ENCODE peak calls at places on chromosomes 11 and 22, in four cellular contexts. One of them, this sample, is unnamed.

GRCh38 chr11:12897390-12897789 is 111.7 kb upstream of the RASSF10 start:
- DNase-seq in left ventricle myocardium inferior: peak; percentile 31
- DNase-seq in pancreas: no peak
- DNase-seq in A549: no peak
- DNase-seq in this sample: no peak

GRCh38 chr11:41997860-41998259 is 538.4 kb upstream of the LRRC4C start:
- DNase-seq in left ventricle myocardium inferior: no peak
- DNase-seq in pancreas: no peak
- DNase-seq in A549: no peak
- DNase-seq in this sample: no peak

GRCh38 chr11:40387240-40387980 is 1072.0 kb downstream of the LRRC4C start:
- DNase-seq in left ventricle myocardium inferior: no peak
- DNase-seq in pancreas: no peak
- DNase-seq in A549: no peak
- DNase-seq in this sample: no peak

GRCh38 chr11:60900673-60901404 is 5.5 kb downstream of the PRPF19 start:
- DNase-seq in left ventricle myocardium inferior: no peak
- DNase-seq in pancreas: no peak
- DNase-seq in A549: no peak
- DNase-seq in this sample: no peak

GRCh38 chr11:11155962-11156815 is 196.9 kb downstream of the CSNK2A3 start:
- DNase-seq in left ventricle myocardium inferior: no peak
- DNase-seq in pancreas: no peak
- DNase-seq in A549: peak; percentile 9
- DNase-seq in this sample: no peak

GRCh38 chr22:29702931-29703594 is 16.7 kb upstream of the CABP7 start:
- DNase-seq in left ventricle myocardium inferior: peak; percentile 33
- DNase-seq in pancreas: no peak
- DNase-seq in A549: no peak
- DNase-seq in this sample: peak; percentile 85

GRCh38 chr11:71463331-71464211 is 10.6 kb downstream of the NADSYN1 start:
- DNase-seq in left ventricle myocardium inferior: no peak
- DNase-seq in pancreas: no peak
- DNase-seq in A549: no peak
- DNase-seq in this sample: no peak

GRCh38 chr11:129300099-129300498 is 75.5 kb upstream of the BARX2 start:
- DNase-seq in left ventricle myocardium inferior: no peak
- DNase-seq in pancreas: no peak
- DNase-seq in A549: no peak
- DNase-seq in this sample: no peak

GRCh38 chr11:12235549-12235944 is 125.2 kb downstream of the MICAL2 start:
- DNase-seq in left ventricle myocardium inferior: no peak
- DNase-seq in pancreas: no peak
- DNase-seq in A549: peak; percentile 38
- DNase-seq in this sample: no peak

GRCh38 chr11:34890812-34891211 is 25.4 kb downstream of the APIP start:
- DNase-seq in left ventricle myocardium inferior: no peak
- DNase-seq in pancreas: no peak
- DNase-seq in A549: peak; percentile 68
- DNase-seq in this sample: no peak

GRCh38 chr11:64357446-64357845 is 1.5 kb upstream of the RPS6KA4 start:
- DNase-seq in left ventricle myocardium inferior: no peak
- DNase-seq in pancreas: no peak
- DNase-seq in A549: no peak
- DNase-seq in this sample: no peak

GRCh38 chr11:110584150-110584549 is 128.1 kb downstream of the ARHGAP20 start:
- DNase-seq in left ventricle myocardium inferior: no peak
- DNase-seq in pancreas: no peak
- DNase-seq in A549: no peak
- DNase-seq in this sample: no peak

GRCh38 chr11:10454902-10455631 is at the start of gene AMPD3:
- DNase-seq in left ventricle myocardium inferior: no peak
- DNase-seq in pancreas: no peak
- DNase-seq in A549: peak; percentile 82
- DNase-seq in this sample: no peak

GRCh38 chr11:96052921-96053631 is 129.2 kb upstream of the MTMR2 start:
- DNase-seq in left ventricle myocardium inferior: no peak
- DNase-seq in pancreas: no peak
- DNase-seq in A549: no peak
- DNase-seq in this sample: no peak

GRCh38 chr22:40552070-40552469 is 84.4 kb downstream of the MRTFA start:
- DNase-seq in left ventricle myocardium inferior: peak; percentile 76
- DNase-seq in pancreas: no peak
- DNase-seq in A549: no peak
- DNase-seq in this sample: no peak

GRCh38 chr22:48952256-48953102 is 875.2 kb downstream of the BRD1 start:
- DNase-seq in left ventricle myocardium inferior: no peak
- DNase-seq in pancreas: no peak
- DNase-seq in A549: no peak
- DNase-seq in this sample: peak; percentile 60

GRCh38 chr11:36711104-36711825 is 113.2 kb upstream of the RAG2 start:
- DNase-seq in left ventricle myocardium inferior: no peak
- DNase-seq in pancreas: no peak
- DNase-seq in A549: peak; percentile 10
- DNase-seq in this sample: no peak

GRCh38 chr22:40805239-40805638 is 13.9 kb downstream of the SLC25A17 start:
- DNase-seq in left ventricle myocardium inferior: no peak
- DNase-seq in pancreas: no peak
- DNase-seq in A549: no peak
- DNase-seq in this sample: no peak

GRCh38 chr11:75668508-75669297 is at the start of gene MAP6:
- DNase-seq in left ventricle myocardium inferior: peak; percentile 27
- DNase-seq in pancreas: no peak
- DNase-seq in A549: peak; percentile 21
- DNase-seq in this sample: no peak

GRCh38 chr11:95345243-95345642 is 114.2 kb upstream of the SESN3 start:
- DNase-seq in left ventricle myocardium inferior: no peak
- DNase-seq in pancreas: no peak
- DNase-seq in A549: no peak
- DNase-seq in this sample: no peak

GRCh38 chr11:134719397-134719796 is 307.4 kb upstream of the B3GAT1 start:
- DNase-seq in left ventricle myocardium inferior: no peak
- DNase-seq in pancreas: no peak
- DNase-seq in A549: no peak
- DNase-seq in this sample: no peak

GRCh38 chr11:12882670-12883069 is 126.4 kb upstream of the RASSF10 start:
- DNase-seq in left ventricle myocardium inferior: no peak
- DNase-seq in pancreas: no peak
- DNase-seq in A549: no peak
- DNase-seq in this sample: no peak

GRCh38 chr22:33018232-33018864 is 39.8 kb downstream of the SYN3 start:
- DNase-seq in left ventricle myocardium inferior: peak; percentile 48
- DNase-seq in pancreas: peak; percentile 19
- DNase-seq in A549: peak; percentile 37
- DNase-seq in this sample: no peak

GRCh38 chr11:131274233-131274632 is 96.2 kb upstream of the NTM start:
- DNase-seq in left ventricle myocardium inferior: no peak
- DNase-seq in pancreas: no peak
- DNase-seq in A549: no peak
- DNase-seq in this sample: no peak

GRCh38 chr11:116326146-116326545 is 446.6 kb downstream of the BUD13 start:
- DNase-seq in left ventricle myocardium inferior: no peak
- DNase-seq in pancreas: no peak
- DNase-seq in A549: no peak
- DNase-seq in this sample: no peak

GRCh38 chr11:11843233-11843632 is 1.5 kb downstream of the USP47 start:
- DNase-seq in left ventricle myocardium inferior: no peak
- DNase-seq in pancreas: no peak
- DNase-seq in A549: peak; percentile 33
- DNase-seq in this sample: no peak

GRCh38 chr11:122672892-122673291 is 17.4 kb downstream of the UBASH3B start:
- DNase-seq in left ventricle myocardium inferior: no peak
- DNase-seq in pancreas: no peak
- DNase-seq in A549: no peak
- DNase-seq in this sample: peak; percentile 89

GRCh38 chr11:121367434-121367833 is 74.9 kb downstream of the SC5D start:
- DNase-seq in left ventricle myocardium inferior: no peak
- DNase-seq in pancreas: no peak
- DNase-seq in A549: no peak
- DNase-seq in this sample: no peak

GRCh38 chr22:28771195-28771791 is 1.2 kb upstream of the CCDC117 start:
- DNase-seq in left ventricle myocardium inferior: no peak
- DNase-seq in pancreas: no peak
- DNase-seq in A549: peak; percentile 23
- DNase-seq in this sample: no peak

GRCh38 chr11:36591433-36591832 is 2.9 kb upstream of the IFTAP start:
- DNase-seq in left ventricle myocardium inferior: no peak
- DNase-seq in pancreas: no peak
- DNase-seq in A549: no peak
- DNase-seq in this sample: no peak

GRCh38 chr11:71178076-71178475 is 74.3 kb downstream of the SHANK2 start:
- DNase-seq in left ventricle myocardium inferior: no peak
- DNase-seq in pancreas: no peak
- DNase-seq in A549: no peak
- DNase-seq in this sample: no peak

GRCh38 chr11:41146326-41146725 is 313.1 kb downstream of the LRRC4C start:
- DNase-seq in left ventricle myocardium inferior: no peak
- DNase-seq in pancreas: no peak
- DNase-seq in A549: no peak
- DNase-seq in this sample: no peak

GRCh38 chr22:35894937-35895708 is 133.5 kb downstream of the RBFOX2 start:
- DNase-seq in left ventricle myocardium inferior: no peak
- DNase-seq in pancreas: no peak
- DNase-seq in A549: peak; percentile 37
- DNase-seq in this sample: no peak

GRCh38 chr11:9565822-9566560 is 7.5 kb upstream of the WEE1 start:
- DNase-seq in left ventricle myocardium inferior: no peak
- DNase-seq in pancreas: peak; percentile 44
- DNase-seq in A549: peak; percentile 99
- DNase-seq in this sample: peak; percentile 41

GRCh38 chr11:70079691-70080090 is 1.6 kb downstream of the ANO1 start:
- DNase-seq in left ventricle myocardium inferior: no peak
- DNase-seq in pancreas: no peak
- DNase-seq in A549: no peak
- DNase-seq in this sample: no peak

GRCh38 chr11:108069947-108070346 is 51.4 kb upstream of the ACAT1 start:
- DNase-seq in left ventricle myocardium inferior: no peak
- DNase-seq in pancreas: no peak
- DNase-seq in A549: no peak
- DNase-seq in this sample: no peak

GRCh38 chr11:111707039-111707690 is 59.0 kb downstream of the PPP2R1B start:
- DNase-seq in left ventricle myocardium inferior: peak; percentile 53
- DNase-seq in pancreas: peak; percentile 67
- DNase-seq in A549: no peak
- DNase-seq in this sample: no peak

GRCh38 chr11:119783466-119784400 is 54.7 kb upstream of the NECTIN1 start:
- DNase-seq in left ventricle myocardium inferior: no peak
- DNase-seq in pancreas: no peak
- DNase-seq in A549: no peak
- DNase-seq in this sample: no peak
- H3K4me3 ChIP-seq in left ventricle myocardium inferior: no peak overlapping the region
- H3K4me3 ChIP-seq in pancreas: no peak overlapping the region
- H3K4me3 ChIP-seq in A549: no peak overlapping the region
- H3K4me3 ChIP-seq in this sample: no peak overlapping the region

DNA sequence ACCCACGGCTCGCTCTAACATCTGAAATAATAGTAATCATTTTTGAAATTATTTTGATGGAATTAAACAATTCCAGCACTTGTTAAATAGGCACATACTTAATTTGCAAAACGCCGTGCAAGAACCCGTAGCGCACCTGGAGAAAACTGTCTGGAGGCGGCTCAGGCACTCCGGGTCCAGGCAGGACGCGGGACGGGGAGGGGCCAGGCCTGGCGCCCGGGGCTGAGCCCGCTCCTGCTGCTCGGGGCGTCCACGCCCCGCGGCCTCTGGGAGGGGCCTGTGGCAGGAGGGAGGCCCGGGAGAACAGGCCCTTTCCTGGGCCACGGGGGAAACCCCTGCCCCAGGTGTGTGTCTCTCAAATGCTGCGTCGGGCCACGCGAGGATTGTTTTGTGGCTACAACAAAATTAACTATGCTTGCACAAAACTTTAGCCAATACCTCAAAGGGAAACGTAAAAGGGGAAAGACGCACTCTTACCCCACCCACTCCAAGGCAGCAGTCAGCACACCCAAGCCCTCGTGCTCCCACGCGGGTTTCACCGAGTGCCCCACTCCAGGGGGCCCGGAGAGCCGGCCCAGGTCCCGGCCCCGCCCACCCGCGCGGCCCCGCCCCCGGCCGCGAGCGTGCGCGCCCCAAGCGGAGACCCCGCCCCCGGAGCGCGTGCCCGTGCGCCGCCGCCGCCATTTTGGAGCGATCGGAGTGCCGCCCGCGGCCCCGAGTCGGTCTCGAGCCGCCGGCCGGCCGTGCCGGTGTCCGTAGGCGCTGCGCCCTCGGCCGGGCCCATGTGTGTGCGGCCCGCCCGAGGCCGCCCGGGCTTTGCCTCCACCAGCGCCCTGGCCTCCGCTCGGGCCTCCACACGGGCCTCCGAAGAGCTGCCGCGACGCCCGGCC is at the start of gene PPP6R2:
- DNase-seq in left ventricle myocardium inferior: peak; percentile 85
- DNase-seq in pancreas: peak; percentile 81
- DNase-seq in A549: peak; percentile 68
- DNase-seq in this sample: peak; percentile 82
- H3K27ac ChIP-seq in left ventricle myocardium inferior: peak within 1 kb of the TSS; percentile 87
- H3K27ac ChIP-seq in pancreas: no peak within 1 kb of the TSS
- H3K27ac ChIP-seq in A549: peak within 1 kb of the TSS; percentile 100
- H3K27ac ChIP-seq in this sample: peak within 1 kb of the TSS; percentile 81

GRCh38 chr11:47187723-47188122 is 1.5 kb upstream of the PACSIN3 start:
- DNase-seq in left ventricle myocardium inferior: no peak
- DNase-seq in pancreas: no peak
- DNase-seq in A549: no peak
- DNase-seq in this sample: no peak
- H3K4me3 ChIP-seq in left ventricle myocardium inferior: peak overlapping the region; percentile 76
- H3K4me3 ChIP-seq in pancreas: peak overlapping the region; percentile 84
- H3K4me3 ChIP-seq in A549: peak overlapping the region; percentile 72
- H3K4me3 ChIP-seq in this sample: peak overlapping the region; percentile 54

GRCh38 chr11:15861256-15861655 is 495.1 kb downstream of the SOX6 start:
- DNase-seq in left ventricle myocardium inferior: no peak
- DNase-seq in pancreas: no peak
- DNase-seq in A549: no peak
- DNase-seq in this sample: no peak

GRCh38 chr11:15867886-15868285 is 488.5 kb downstream of the SOX6 start:
- DNase-seq in left ventricle myocardium inferior: no peak
- DNase-seq in pancreas: no peak
- DNase-seq in A549: no peak
- DNase-seq in this sample: no peak

GRCh38 chr11:15863411-15863810 is 492.9 kb downstream of the SOX6 start:
- DNase-seq in left ventricle myocardium inferior: no peak
- DNase-seq in pancreas: no peak
- DNase-seq in A549: no peak
- DNase-seq in this sample: no peak

GRCh38 chr11:15864021-15864805 is 492.1 kb downstream of the SOX6 start:
- DNase-seq in left ventricle myocardium inferior: no peak
- DNase-seq in pancreas: no peak
- DNase-seq in A549: no peak
- DNase-seq in this sample: no peak

GRCh38 chr11:15865212-15865987 is 490.9 kb downstream of the SOX6 start:
- DNase-seq in left ventricle myocardium inferior: no peak
- DNase-seq in pancreas: no peak
- DNase-seq in A549: no peak
- DNase-seq in this sample: no peak
- H3K27ac ChIP-seq in left ventricle myocardium inferior: no peak overlapping the region
- H3K27ac ChIP-seq in pancreas: no peak overlapping the region
- H3K27ac ChIP-seq in A549: no peak overlapping the region
- H3K27ac ChIP-seq in this sample: no peak overlapping the region

GRCh38 chr11:17718510-17718962 is 835 bp upstream of the MYOD1 start:
- DNase-seq in left ventricle myocardium inferior: no peak
- DNase-seq in pancreas: no peak
- DNase-seq in A549: no peak
- DNase-seq in this sample: no peak
- H3K4me3 ChIP-seq in left ventricle myocardium inferior: no peak overlapping the region
- H3K4me3 ChIP-seq in pancreas: no peak overlapping the region
- H3K4me3 ChIP-seq in A549: no peak overlapping the region
- H3K4me3 ChIP-seq in this sample: no peak overlapping the region

GRCh38 chr11:19938866-19939265 is 221.4 kb downstream of the DBX1 start:
- DNase-seq in left ventricle myocardium inferior: no peak
- DNase-seq in pancreas: no peak
- DNase-seq in A549: no peak
- DNase-seq in this sample: no peak
- H3K27ac ChIP-seq in left ventricle myocardium inferior: no peak overlapping the region
- H3K27ac ChIP-seq in pancreas: no peak overlapping the region
- H3K27ac ChIP-seq in A549: no peak overlapping the region
- H3K27ac ChIP-seq in this sample: no peak overlapping the region